ENCODE peak calls at places on chromosomes 3 and 15, in nine cellular contexts. N, F, J, D, W, V, S, L and A are unnamed samples.

GRCh38 chr15:76340198-76340801 is 3.7 kb downstream of the ISL2 start:
- DNase-seq in V (no peak), F (no peak), D (no peak), L (no peak), N (no peak), J (no peak), W (no peak), S (peak), A (peak)

GRCh38 chr3:24450142-24450932 is 44.3 kb downstream of the THRB start:
- DNase-seq in N (no peak), D (no peak), W (peak), V (no peak), J (no peak), S (peak), F (no peak), L (no peak), A (peak)

GRCh38 chr3:188332085-188332484 is 178.1 kb downstream of the LPP start:
- DNase-seq in F (no peak), D (no peak), J (no peak), S (no peak), L (no peak), N (no peak), V (no peak), W (no peak), A (no peak)

GRCh38 chr3:10932596-10932995 is 60.0 kb upstream of the SLC6A1 start:
- DNase-seq in V (no peak), S (no peak), N (no peak), J (no peak), W (no peak), F (no peak), L (peak), D (no peak), A (no peak)

GRCh38 chr15:69648775-69649735 is 196.4 kb downstream of the RPLP1 start:
- DNase-seq in L (no peak), N (no peak), F (no peak), W (peak), J (no peak), S (no peak), V (no peak), D (no peak), A (no peak)

GRCh38 chr3:137191133-137191923 is 233.5 kb downstream of the IL20RB start:
- DNase-seq in F (no peak), V (no peak), N (no peak), J (no peak), S (no peak), W (peak), L (peak), D (no peak), A (peak)

GRCh38 chr3:127444761-127445160 is 145.8 kb downstream of the TPRA1 start:
- DNase-seq in V (no peak), S (no peak), W (no peak), L (peak), N (no peak), D (no peak), J (no peak), F (no peak), A (no peak)

GRCh38 chr3:105913616-105914015 is 44.8 kb upstream of the CBLB start:
- DNase-seq in V (no peak), W (no peak), S (no peak), F (no peak), J (no peak), D (no peak), N (no peak), L (no peak), A (no peak)

GRCh38 chr3:46006646-46007045 is 11.0 kb upstream of the FYCO1 start:
- DNase-seq in W (peak), F (no peak), L (no peak), J (no peak), D (peak), N (peak), V (no peak), S (peak), A (peak)

GRCh38 chr15:49855917-49856637 is 235.2 kb downstream of the DTWD1 start:
- DNase-seq in L (no peak), V (no peak), W (peak), D (peak), F (no peak), J (peak), N (no peak), S (peak), A (peak)

GRCh38 chr15:66292261-66293084 is 895 bp upstream of the DIS3L start:
- DNase-seq in J (no peak), D (no peak), V (no peak), W (no peak), F (peak), L (no peak), N (no peak), S (no peak), A (no peak)

GRCh38 chr15:73403171-73403570 is 34.4 kb upstream of the HCN4 start:
- DNase-seq in W (no peak), V (no peak), F (no peak), S (no peak), L (no peak), D (no peak), J (no peak), N (no peak), A (peak)

GRCh38 chr3:134494539-134494938 is 8.7 kb downstream of the CEP63 start:
- DNase-seq in S (no peak), F (no peak), J (no peak), D (no peak), V (no peak), W (peak), N (no peak), L (no peak), A (peak)

GRCh38 chr3:124510290-124510689 is 220.0 kb upstream of the UMPS start:
- DNase-seq in J (no peak), N (no peak), W (peak), F (no peak), L (no peak), D (peak), V (no peak), S (no peak), A (peak)

GRCh38 chr15:96352594-96353377 is 22.3 kb downstream of the NR2F2 start:
- DNase-seq in L (no peak), W (peak), V (no peak), N (no peak), D (peak), S (peak), F (no peak), J (no peak), A (peak)

GRCh38 chr15:92142242-92143232 is 251.1 kb upstream of the ST8SIA2 start:
- DNase-seq in V (no peak), N (no peak), W (no peak), F (no peak), J (no peak), D (no peak), L (no peak), S (no peak), A (no peak)

GRCh38 chr3:20083253-20083652 is 43.0 kb downstream of the KAT2B start:
- DNase-seq in L (no peak), F (no peak), D (no peak), J (no peak), W (no peak), V (no peak), N (no peak), S (no peak), A (no peak)

GRCh38 chr15:43776718-43777292 is at the start of gene ELL3:
- DNase-seq in D (peak), V (peak), J (no peak), F (peak), S (peak), W (peak), L (peak), N (no peak), A (peak)

GRCh38 chr3:126941721-126942270 is 41.1 kb upstream of the PLXNA1 start:
- DNase-seq in J (no peak), V (no peak), S (no peak), W (peak), D (peak), F (no peak), L (no peak), N (no peak), A (no peak)

GRCh38 chr3:14988988-14989394 is 41.6 kb downstream of the NR2C2 start:
- DNase-seq in F (peak), D (no peak), V (no peak), N (no peak), S (no peak), J (no peak), W (no peak), L (no peak), A (peak)

GRCh38 chr3:12143949-12144504 is 14.7 kb downstream of the TIMP4 start:
- DNase-seq in J (no peak), S (peak), F (no peak), N (no peak), W (peak), L (no peak), V (peak), D (peak), A (peak)

GRCh38 chr3:38038447-38038911 is 529 bp upstream of the DLEC1 start:
- DNase-seq in V (no peak), L (no peak), F (no peak), D (no peak), S (no peak), W (no peak), J (no peak), N (no peak), A (no peak)

GRCh38 chr3:4993276-4994143 is 14.3 kb downstream of the BHLHE40 start:
- DNase-seq in W (peak), N (no peak), V (no peak), S (no peak), F (no peak), D (no peak), J (no peak), L (no peak), A (peak)

GRCh38 chr3:100002599-100003350 is 111.5 kb downstream of the FILIP1L start:
- DNase-seq in F (no peak), V (no peak), J (peak), W (peak), D (peak), S (peak), L (no peak), N (peak), A (peak)

GRCh38 chr3:194565597-194566190 is 67.5 kb downstream of the TMEM44 start:
- DNase-seq in D (peak), L (no peak), S (peak), J (peak), N (peak), V (no peak), W (no peak), F (no peak), A (peak)

GRCh38 chr3:126672741-126673140 is 17.8 kb upstream of the TXNRD3 start:
- DNase-seq in W (no peak), D (no peak), S (no peak), L (no peak), V (no peak), F (no peak), N (no peak), J (no peak), A (no peak)

GRCh38 chr3:55190296-55190695 is 262.4 kb upstream of the LRTM1 start:
- DNase-seq in J (peak), W (no peak), S (peak), L (no peak), V (no peak), N (no peak), D (peak), F (no peak), A (peak)

GRCh38 chr3:42051384-42052131 is 39.6 kb upstream of the TRAK1 start:
- DNase-seq in V (no peak), S (no peak), L (no peak), D (no peak), F (no peak), J (no peak), N (no peak), W (peak), A (peak)

GRCh38 chr3:16146015-16146730 is 28.3 kb upstream of the GALNT15 start:
- DNase-seq in F (no peak), W (no peak), J (no peak), N (no peak), L (no peak), S (no peak), D (no peak), V (no peak), A (no peak)

GRCh38 chr3:150253622-150254021 is 154.5 kb upstream of the TSC22D2 start:
- DNase-seq in D (no peak), J (no peak), W (peak), V (no peak), S (no peak), N (no peak), F (no peak), L (no peak), A (no peak)

GRCh38 chr3:37072892-37073291 is 79.6 kb downstream of the MLH1 start:
- DNase-seq in W (peak), F (no peak), L (no peak), D (peak), J (peak), S (peak), V (no peak), N (peak), A (peak)

GRCh38 chr3:186414735-186415419 is 52.8 kb upstream of the DGKG start:
- DNase-seq in F (no peak), N (peak), J (peak), D (peak), S (peak), V (peak), L (no peak), W (peak), A (peak)

GRCh38 chr3:117622130-117622841 is 912.7 kb downstream of the TUSC7 start:
- DNase-seq in V (no peak), W (peak), S (peak), J (peak), L (no peak), N (peak), D (peak), F (no peak), A (peak)

GRCh38 chr15:85839637-85840036 is 44.9 kb upstream of the KLHL25 start:
- DNase-seq in V (no peak), F (no peak), L (no peak), D (no peak), W (no peak), N (no peak), J (no peak), S (no peak), A (no peak)

GRCh38 chr15:56249080-56249479 is 5.4 kb upstream of the RFX7 start:
- DNase-seq in W (peak), N (peak), D (peak), S (peak), J (no peak), V (no peak), L (no peak), F (peak), A (peak)

GRCh38 chr3:121431717-121432517 is 113.9 kb downstream of the POLQ start:
- DNase-seq in S (peak), F (peak), W (peak), N (peak), D (peak), V (no peak), L (no peak), J (peak), A (peak)

GRCh38 chr3:111724694-111725093 is 129.5 kb upstream of the ZBED2 start:
- DNase-seq in J (no peak), F (no peak), S (no peak), N (no peak), D (no peak), L (no peak), V (no peak), W (no peak), A (no peak)

GRCh38 chr3:10387881-10388621 is 67.1 kb upstream of the SEC13 start:
- DNase-seq in D (peak), V (no peak), F (no peak), W (peak), N (no peak), J (no peak), S (peak), L (no peak), A (no peak)

GRCh38 chr15:62895139-62895866 is 147.2 kb upstream of the TPM1 start:
- DNase-seq in V (no peak), S (peak), L (no peak), D (peak), W (peak), N (no peak), F (no peak), J (no peak), A (peak)

GRCh38 chr3:124985358-124985757 is 50.8 kb upstream of the MUC13 start:
- DNase-seq in L (no peak), N (no peak), J (peak), S (peak), F (no peak), V (no peak), W (peak), D (peak), A (peak)

GRCh38 chr3:73100734-73101550 is 39.5 kb downstream of the EBLN2 start:
- DNase-seq in S (peak), V (peak), D (peak), F (peak), L (peak), J (peak), N (peak), W (peak), A (peak)
- TF ChIP-seq CTCF in S (peak), V (peak), D (peak), F (peak), L (peak), J (peak), N (peak), W (peak), A (peak)

GRCh38 chr3:192434186-192434585 is 293.2 kb downstream of the FGF12 start:
- DNase-seq in F (no peak), L (no peak), W (no peak), D (no peak), N (no peak), J (no peak), S (no peak), V (no peak), A (no peak)

GRCh38 chr3:192433704-192434103 is 293.6 kb downstream of the FGF12 start:
- DNase-seq in S (no peak), J (no peak), L (peak), N (no peak), F (no peak), V (no peak), W (no peak), D (no peak), A (no peak)

DNA sequence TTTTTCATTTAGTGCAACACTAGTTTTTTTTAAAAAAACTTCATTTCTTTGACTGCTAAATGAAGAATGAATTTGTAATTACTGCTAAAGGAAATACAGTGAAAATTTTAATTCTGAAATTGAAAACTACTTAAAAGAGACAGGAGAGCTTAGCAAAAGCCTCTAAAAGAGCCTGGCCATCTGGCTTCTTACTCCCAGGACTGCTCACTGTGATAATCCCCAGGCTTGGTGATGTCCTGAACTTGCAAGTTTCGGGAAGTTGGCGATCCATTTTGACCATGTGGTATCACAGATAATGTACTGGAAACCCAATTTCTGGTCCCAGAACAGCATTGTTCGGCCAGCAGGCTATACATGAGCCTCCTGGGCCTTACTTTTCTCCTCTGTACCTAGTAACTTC is 292.1 kb downstream of the FGF12 start:
- DNase-seq in D (no peak), F (no peak), J (no peak), S (no peak), L (no peak), W (no peak), V (no peak), N (no peak), A (no peak)
- H3K4me3 ChIP-seq in D (no peak), F (no peak), J (no peak), S (no peak), L (no peak), W (no peak), V (no peak), N (no peak), A (no peak)

GRCh38 chr3:47022540-47023161 is 43.2 kb downstream of the NBEAL2 start:
- DNase-seq in L (peak), N (no peak), W (no peak), S (peak), D (peak), F (no peak), J (no peak), V (no peak), A (peak)

GRCh38 chr3:47020311-47020710 is 40.8 kb downstream of the NBEAL2 start:
- DNase-seq in D (no peak), W (no peak), J (no peak), V (no peak), L (no peak), S (no peak), N (no peak), F (no peak), A (no peak)

GRCh38 chr3:47028667-47029066 is 49.2 kb downstream of the NBEAL2 start:
- DNase-seq in N (no peak), S (no peak), W (no peak), F (no peak), D (no peak), L (no peak), J (no peak), V (no peak), A (no peak)

GRCh38 chr3:47028146-47028545 is 48.7 kb downstream of the NBEAL2 start:
- DNase-seq in F (no peak), S (no peak), V (no peak), N (no peak), W (no peak), D (no peak), L (no peak), J (no peak), A (no peak)

DNA sequence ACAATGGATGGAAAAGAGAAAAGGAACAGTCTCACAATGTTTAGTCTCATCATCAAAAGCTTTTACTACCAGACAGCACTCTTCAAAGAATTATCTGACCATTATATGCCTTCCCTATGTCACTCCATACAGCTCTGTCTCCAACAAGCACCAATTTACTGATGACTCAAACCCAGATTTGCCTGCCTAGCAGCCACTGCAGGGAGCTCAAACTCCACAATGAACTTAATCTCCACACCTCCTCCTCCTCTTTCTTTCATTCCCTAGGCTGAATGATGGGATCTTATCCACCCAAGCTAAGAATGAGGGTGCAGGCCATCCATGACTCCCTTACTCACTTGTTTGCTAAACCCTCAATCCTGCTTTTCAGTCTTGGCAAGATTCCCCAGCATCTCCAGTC is 45.5 kb downstream of the NBEAL2 start:
- DNase-seq in S (peak), N (no peak), V (no peak), L (no peak), W (peak), J (no peak), F (no peak), D (peak), A (peak)
- TF ChIP-seq CTCF in S (no peak), N (no peak), V (no peak), L (no peak), W (no peak), J (no peak), F (no peak), D (no peak), A (no peak)

DNA sequence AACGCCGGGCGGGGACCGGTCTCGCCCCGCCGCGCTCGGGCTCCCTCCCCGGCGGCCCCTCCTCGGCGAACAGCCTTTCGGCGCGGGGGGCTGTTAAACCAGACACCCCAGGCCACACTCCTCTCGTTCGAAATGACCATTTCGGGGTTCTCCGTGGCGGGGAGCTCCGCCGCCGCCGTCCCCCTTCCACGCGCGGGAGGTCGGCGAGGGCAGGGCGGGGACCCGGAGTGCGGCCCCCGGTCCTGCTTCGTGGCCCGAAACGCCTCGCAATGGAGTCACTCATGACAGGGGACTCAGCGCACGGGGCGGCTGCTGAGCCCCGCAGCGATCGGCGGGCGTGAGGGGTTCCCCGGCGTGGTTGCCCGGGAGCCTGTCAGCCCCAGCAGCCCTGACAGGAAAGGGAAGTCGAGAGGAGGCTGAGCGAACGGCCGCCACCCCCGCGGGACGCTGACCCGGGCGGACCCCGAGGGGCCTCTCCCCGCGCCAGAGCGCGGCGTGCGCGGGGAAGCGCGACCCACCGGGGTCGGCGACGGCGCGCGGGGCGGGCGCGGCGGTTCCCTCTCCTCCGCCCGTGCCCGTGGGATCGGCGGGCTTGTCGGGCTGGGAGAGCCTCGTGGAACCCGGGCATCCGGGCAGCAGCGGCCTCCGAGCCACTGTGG is 497 bp upstream of the PIGZ start:
- DNase-seq in S (no peak), V (peak), J (no peak), L (peak), F (peak), W (peak), N (no peak), D (no peak), A (peak)
- H3K4me3 ChIP-seq in S (peak), V (peak), J (peak), L (peak), F (peak), W (peak), N (peak), D (peak), A (peak)

GRCh38 chr3:113092746-113093145 is 102.0 kb downstream of the GTPBP8 start:
- DNase-seq in V (no peak), S (no peak), F (no peak), L (no peak), D (no peak), N (no peak), W (no peak), J (no peak), A (no peak)

GRCh38 chr3:113088616-113089015 is 97.8 kb downstream of the GTPBP8 start:
- DNase-seq in F (no peak), D (no peak), V (no peak), S (no peak), W (peak), J (no peak), L (no peak), N (no peak), A (peak)

GRCh38 chr3:113091417-113091816 is 100.6 kb downstream of the GTPBP8 start:
- DNase-seq in V (no peak), N (no peak), F (no peak), L (no peak), S (no peak), W (no peak), J (no peak), D (no peak), A (no peak)

GRCh38 chr3:113084777-113085176 is 94.0 kb downstream of the GTPBP8 start:
- DNase-seq in J (peak), D (peak), S (peak), W (peak), F (no peak), V (peak), L (no peak), N (peak), A (peak)

GRCh38 chr3:113086506-113087461 is 96.0 kb downstream of the GTPBP8 start:
- DNase-seq in J (peak), L (no peak), V (no peak), F (no peak), D (no peak), W (peak), N (no peak), S (no peak), A (no peak)
- TF ChIP-seq CTCF in J (no peak), L (no peak), V (no peak), F (no peak), D (no peak), W (no peak), N (peak), S (no peak), A (no peak)